ENCODE peak calls at places on chromosomes 6 and 20, in four cellular contexts. One of them, this sample, is unnamed. For H3K36me3, the result is how much of the 10 kb centered on the place peaks cover.

GRCh38 chr6:139863356-139863755 is 488.9 kb upstream of the CITED2 start:
- DNase-seq in CD8-positive, alpha-beta T cell: no peak
- DNase-seq in HCT116: no peak
- DNase-seq in left ventricle myocardium inferior: no peak
- DNase-seq in this sample: no peak

GRCh38 chr6:159693128-159693893 is at the start of gene SOD2:
- DNase-seq in CD8-positive, alpha-beta T cell: peak
- DNase-seq in HCT116: peak
- DNase-seq in left ventricle myocardium inferior: peak
- DNase-seq in this sample: no peak

GRCh38 chr6:141783595-141783994 is 349.1 kb upstream of the GJE1 start:
- DNase-seq in CD8-positive, alpha-beta T cell: no peak
- DNase-seq in HCT116: no peak
- DNase-seq in left ventricle myocardium inferior: no peak
- DNase-seq in this sample: no peak

GRCh38 chr6:139028242-139028657 is 295 bp upstream of the ABRACL start:
- DNase-seq in CD8-positive, alpha-beta T cell: no peak
- DNase-seq in HCT116: no peak
- DNase-seq in left ventricle myocardium inferior: no peak
- DNase-seq in this sample: no peak

GRCh38 chr6:90343581-90343980 is 46.9 kb upstream of the BACH2 start:
- DNase-seq in CD8-positive, alpha-beta T cell: no peak
- DNase-seq in HCT116: peak
- DNase-seq in left ventricle myocardium inferior: no peak
- DNase-seq in this sample: no peak

GRCh38 chr20:33154252-33154651 is 13.7 kb upstream of the BPIFA2 start:
- DNase-seq in CD8-positive, alpha-beta T cell: no peak
- DNase-seq in HCT116: no peak
- DNase-seq in left ventricle myocardium inferior: no peak
- DNase-seq in this sample: no peak

GRCh38 chr6:4017847-4018193 is 61.1 kb downstream of the FAM217A start:
- DNase-seq in CD8-positive, alpha-beta T cell: no peak
- DNase-seq in HCT116: peak
- DNase-seq in left ventricle myocardium inferior: no peak
- DNase-seq in this sample: no peak

GRCh38 chr6:119479860-119480655 is 130.5 kb upstream of the MAN1A1 start:
- DNase-seq in CD8-positive, alpha-beta T cell: no peak
- DNase-seq in HCT116: no peak
- DNase-seq in left ventricle myocardium inferior: no peak
- DNase-seq in this sample: no peak

GRCh38 chr6:33420493-33421343 is 853 bp downstream of the SYNGAP1 start:
- DNase-seq in CD8-positive, alpha-beta T cell: no peak
- DNase-seq in HCT116: no peak
- DNase-seq in left ventricle myocardium inferior: no peak
- DNase-seq in this sample: no peak

GRCh38 chr20:37863289-37863688 is 39.6 kb upstream of the VSTM2L start:
- DNase-seq in CD8-positive, alpha-beta T cell: no peak
- DNase-seq in HCT116: no peak
- DNase-seq in left ventricle myocardium inferior: no peak
- DNase-seq in this sample: no peak

GRCh38 chr6:51934098-51934497 is 153.3 kb downstream of the PKHD1 start:
- DNase-seq in CD8-positive, alpha-beta T cell: no peak
- DNase-seq in HCT116: peak
- DNase-seq in left ventricle myocardium inferior: no peak
- DNase-seq in this sample: no peak

GRCh38 chr6:118697554-118697953 is 46.2 kb upstream of the CEP85L start:
- DNase-seq in CD8-positive, alpha-beta T cell: no peak
- DNase-seq in HCT116: no peak
- DNase-seq in left ventricle myocardium inferior: no peak
- DNase-seq in this sample: no peak

GRCh38 chr20:17644451-17644850 is 37.6 kb downstream of the RRBP1 start:
- DNase-seq in CD8-positive, alpha-beta T cell: no peak
- DNase-seq in HCT116: no peak
- DNase-seq in left ventricle myocardium inferior: no peak
- DNase-seq in this sample: no peak

GRCh38 chr20:36082516-36082915 is 72.0 kb upstream of the EPB41L1 start:
- DNase-seq in CD8-positive, alpha-beta T cell: no peak
- DNase-seq in HCT116: no peak
- DNase-seq in left ventricle myocardium inferior: no peak
- DNase-seq in this sample: no peak

GRCh38 chr6:114783083-114783482 is 440.3 kb upstream of the HS3ST5 start:
- DNase-seq in CD8-positive, alpha-beta T cell: no peak
- DNase-seq in HCT116: no peak
- DNase-seq in left ventricle myocardium inferior: no peak
- DNase-seq in this sample: peak

GRCh38 chr6:114783783-114784182 is 441.0 kb upstream of the HS3ST5 start:
- DNase-seq in CD8-positive, alpha-beta T cell: no peak
- DNase-seq in HCT116: no peak
- DNase-seq in left ventricle myocardium inferior: no peak
- DNase-seq in this sample: no peak

GRCh38 chr6:114785235-114786127 is 442.7 kb upstream of the HS3ST5 start:
- DNase-seq in CD8-positive, alpha-beta T cell: no peak
- DNase-seq in HCT116: no peak
- DNase-seq in left ventricle myocardium inferior: no peak
- DNase-seq in this sample: no peak
- TF ChIP-seq CTCF in CD8-positive, alpha-beta T cell: no peak
- TF ChIP-seq CTCF in HCT116: no peak
- TF ChIP-seq CTCF in left ventricle myocardium inferior: no peak
- TF ChIP-seq CTCF in this sample: no peak

GRCh38 chr20:62474585-62475026 is 1.2 kb downstream of the GATA5 start:
- DNase-seq in CD8-positive, alpha-beta T cell: no peak
- DNase-seq in HCT116: no peak
- DNase-seq in left ventricle myocardium inferior: no peak
- DNase-seq in this sample: no peak

GRCh38 chr20:62475027-62475818 is 572 bp downstream of the GATA5 start:
- DNase-seq in CD8-positive, alpha-beta T cell: no peak
- DNase-seq in HCT116: no peak
- DNase-seq in left ventricle myocardium inferior: no peak
- DNase-seq in this sample: no peak

GRCh38 chr20:62472343-62473199 is 3.2 kb downstream of the GATA5 start:
- DNase-seq in CD8-positive, alpha-beta T cell: no peak
- DNase-seq in HCT116: no peak
- DNase-seq in left ventricle myocardium inferior: no peak
- DNase-seq in this sample: no peak

GRCh38 chr20:62473200-62473585 is 2.6 kb downstream of the GATA5 start:
- DNase-seq in CD8-positive, alpha-beta T cell: no peak
- DNase-seq in HCT116: no peak
- DNase-seq in left ventricle myocardium inferior: no peak
- DNase-seq in this sample: no peak

GRCh38 chr20:62473717-62474584 is 1.8 kb downstream of the GATA5 start:
- DNase-seq in CD8-positive, alpha-beta T cell: no peak
- DNase-seq in HCT116: no peak
- DNase-seq in left ventricle myocardium inferior: no peak
- DNase-seq in this sample: no peak
- H3K4me3 ChIP-seq in CD8-positive, alpha-beta T cell: no peak
- H3K4me3 ChIP-seq in HCT116: no peak
- H3K4me3 ChIP-seq in left ventricle myocardium inferior: peak
- H3K4me3 ChIP-seq in this sample: no peak

DNA sequence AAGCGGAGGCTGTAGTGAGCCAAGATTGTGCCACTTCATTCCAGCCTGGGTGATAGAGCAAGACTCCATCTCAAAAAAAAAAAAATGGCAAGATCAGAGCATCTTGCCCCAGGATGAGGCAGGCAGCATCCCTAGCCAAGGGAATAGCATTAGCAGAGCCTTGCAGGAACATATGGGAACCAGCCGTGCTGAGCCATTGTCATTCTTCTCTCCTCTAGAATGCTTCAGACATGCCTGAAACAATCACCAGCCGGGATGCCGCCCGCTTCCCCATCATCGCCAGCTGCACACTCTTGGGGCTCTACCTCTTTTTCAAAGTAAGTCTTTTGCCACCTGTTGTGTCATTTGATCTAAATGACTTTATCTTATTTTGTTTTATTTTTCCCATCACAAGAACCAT is 13.0 kb downstream of the HM13 start:
- DNase-seq in CD8-positive, alpha-beta T cell: no peak
- DNase-seq in HCT116: no peak
- DNase-seq in left ventricle myocardium inferior: no peak
- DNase-seq in this sample: no peak
- H3K36me3 ChIP-seq in CD8-positive, alpha-beta T cell: under half
- H3K36me3 ChIP-seq in HCT116: under half
- H3K36me3 ChIP-seq in left ventricle myocardium inferior: half or more
- H3K36me3 ChIP-seq in this sample: under half

GRCh38 chr20:46078954-46079353 is 10.8 kb downstream of the NCOA5 start:
- DNase-seq in CD8-positive, alpha-beta T cell: no peak
- DNase-seq in HCT116: no peak
- DNase-seq in left ventricle myocardium inferior: no peak
- DNase-seq in this sample: no peak
- TF ChIP-seq CTCF in CD8-positive, alpha-beta T cell: no peak
- TF ChIP-seq CTCF in HCT116: no peak
- TF ChIP-seq CTCF in left ventricle myocardium inferior: no peak
- TF ChIP-seq CTCF in this sample: no peak

GRCh38 chr6:27867051-27867940 is 44.9 kb downstream of the OR2B2 start:
- DNase-seq in CD8-positive, alpha-beta T cell: peak
- DNase-seq in HCT116: no peak
- DNase-seq in left ventricle myocardium inferior: peak
- DNase-seq in this sample: no peak

GRCh38 chr6:27866370-27867050 is 45.7 kb downstream of the OR2B2 start:
- DNase-seq in CD8-positive, alpha-beta T cell: peak
- DNase-seq in HCT116: no peak
- DNase-seq in left ventricle myocardium inferior: no peak
- DNase-seq in this sample: no peak

GRCh38 chr6:27865952-27866369 is 46.2 kb downstream of the OR2B2 start:
- DNase-seq in CD8-positive, alpha-beta T cell: peak
- DNase-seq in HCT116: no peak
- DNase-seq in left ventricle myocardium inferior: no peak
- DNase-seq in this sample: no peak

GRCh38 chr6:27870486-27870885 is 41.7 kb downstream of the OR2B2 start:
- DNase-seq in CD8-positive, alpha-beta T cell: no peak
- DNase-seq in HCT116: no peak
- DNase-seq in left ventricle myocardium inferior: no peak
- DNase-seq in this sample: no peak

GRCh38 chr6:27867941-27868705 is 44.1 kb downstream of the OR2B2 start:
- DNase-seq in CD8-positive, alpha-beta T cell: no peak
- DNase-seq in HCT116: no peak
- DNase-seq in left ventricle myocardium inferior: no peak
- DNase-seq in this sample: no peak
- H3K4me3 ChIP-seq in CD8-positive, alpha-beta T cell: no peak
- H3K4me3 ChIP-seq in HCT116: no peak
- H3K4me3 ChIP-seq in left ventricle myocardium inferior: peak
- H3K4me3 ChIP-seq in this sample: no peak

This sample was measured in kidney epithelial cell.